ENCODE peak calls at places on chromosomes 6 and 20, in seven cellular contexts. F, N, E, V, S, R and A are unnamed samples.

GRCh38 chr6:156729248-156729647 is 47.9 kb upstream of the ARID1B start:
- DNase-seq in F (no peak), N (no peak), E (no peak), V (no peak), S (no peak), R (peak), A (no peak)

GRCh38 chr6:90849686-90850085 is 262.8 kb upstream of the MAP3K7 start:
- DNase-seq in F (no peak), N (no peak), E (no peak), V (no peak), S (no peak), R (no peak), A (no peak)

GRCh38 chr6:7954477-7955200 is 44.1 kb upstream of the TXNDC5 start:
- DNase-seq in F (no peak), N (no peak), E (no peak), V (no peak), S (no peak), R (no peak), A (no peak)

GRCh38 chr20:33812673-33813462 is 1.7 kb downstream of the CHMP4B start:
- DNase-seq in F (no peak), N (peak), E (no peak), V (no peak), S (no peak), R (peak), A (no peak)

GRCh38 chr6:67812125-67812524 is 823.0 kb upstream of the ADGRB3 start:
- DNase-seq in F (no peak), N (no peak), E (no peak), V (no peak), S (no peak), R (no peak), A (no peak)

GRCh38 chr20:34512955-34513419 is 3.2 kb upstream of the DYNLRB1 start:
- DNase-seq in F (no peak), N (no peak), E (no peak), V (no peak), S (no peak), R (no peak), A (no peak)

GRCh38 chr20:22944936-22945335 is 90.2 kb upstream of the SSTR4 start:
- DNase-seq in F (no peak), N (no peak), E (no peak), V (no peak), S (no peak), R (no peak), A (no peak)

GRCh38 chr6:46438245-46438644 is 53.0 kb downstream of the RCAN2 start:
- DNase-seq in F (no peak), N (no peak), E (no peak), V (no peak), S (no peak), R (no peak), A (no peak)

GRCh38 chr6:37783831-37784584 is 35.5 kb upstream of the ZFAND3 start:
- DNase-seq in F (no peak), N (peak), E (peak), V (no peak), S (no peak), R (peak), A (no peak)

GRCh38 chr20:59268827-59269226 is 31.6 kb upstream of the EDN3 start:
- DNase-seq in F (no peak), N (no peak), E (no peak), V (no peak), S (no peak), R (no peak), A (no peak)

GRCh38 chr6:151675746-151676459 is 131.6 kb upstream of the ESR1 start:
- DNase-seq in F (no peak), N (peak), E (peak), V (no peak), S (no peak), R (peak), A (no peak)

GRCh38 chr6:110590821-110591351 is 114.5 kb upstream of the SLC22A16 start:
- DNase-seq in F (no peak), N (no peak), E (peak), V (no peak), S (no peak), R (peak), A (no peak)

GRCh38 chr20:20362774-20363435 is 5.0 kb upstream of the INSM1 start:
- DNase-seq in F (no peak), N (peak), E (peak), V (no peak), S (no peak), R (no peak), A (no peak)

GRCh38 chr6:29531668-29532067 is 27.9 kb downstream of the UBD start:
- DNase-seq in F (no peak), N (no peak), E (peak), V (no peak), S (no peak), R (no peak), A (no peak)

GRCh38 chr6:143471822-143472221 is 21.2 kb downstream of the PEX3 start:
- DNase-seq in F (no peak), N (no peak), E (no peak), V (no peak), S (no peak), R (no peak), A (no peak)

GRCh38 chr6:47439348-47439668 is 38.3 kb upstream of the CD2AP start:
- DNase-seq in F (no peak), N (no peak), E (no peak), V (no peak), S (no peak), R (no peak), A (no peak)

GRCh38 chr6:46128476-46128875 is 1.3 kb upstream of the ENPP4 start:
- DNase-seq in F (no peak), N (no peak), E (no peak), V (no peak), S (no peak), R (no peak), A (no peak)

GRCh38 chr6:161374971-161375873 is 101.4 kb upstream of the AGPAT4 start:
- DNase-seq in F (no peak), N (peak), E (no peak), V (peak), S (no peak), R (peak), A (no peak)

GRCh38 chr20:17873410-17874270 is 95.0 kb downstream of the SNX5 start:
- DNase-seq in F (peak), N (no peak), E (peak), V (peak), S (no peak), R (peak), A (peak)

GRCh38 chr6:44432726-44433125 is 45.2 kb downstream of the CDC5L start:
- DNase-seq in F (no peak), N (no peak), E (no peak), V (no peak), S (no peak), R (no peak), A (no peak)

GRCh38 chr6:9896806-9897205 is 518.1 kb downstream of the TFAP2A start:
- DNase-seq in F (no peak), N (no peak), E (no peak), V (no peak), S (no peak), R (no peak), A (no peak)

GRCh38 chr6:123263981-123264380 is 267.9 kb downstream of the CLVS2 start:
- DNase-seq in F (no peak), N (no peak), E (no peak), V (no peak), S (no peak), R (no peak), A (no peak)

GRCh38 chr20:35134472-35134871 is 12.7 kb downstream of the EDEM2 start:
- DNase-seq in F (no peak), N (no peak), E (no peak), V (peak), S (no peak), R (peak), A (no peak)

GRCh38 chr6:34476941-34477340 is 11.1 kb downstream of the PACSIN1 start:
- DNase-seq in F (no peak), N (no peak), E (no peak), V (no peak), S (no peak), R (no peak), A (no peak)

GRCh38 chr20:23356203-23356602 is 5.6 kb downstream of the NXT1 start:
- DNase-seq in F (no peak), N (peak), E (no peak), V (no peak), S (no peak), R (no peak), A (no peak)

GRCh38 chr6:37373822-37374514 is 20.2 kb downstream of the RNF8 start:
- DNase-seq in F (no peak), N (no peak), E (no peak), V (no peak), S (no peak), R (peak), A (no peak)

GRCh38 chr6:45081634-45082033 is 246.5 kb upstream of the RUNX2 start:
- DNase-seq in F (no peak), N (no peak), E (no peak), V (no peak), S (no peak), R (no peak), A (no peak)

GRCh38 chr20:53847118-53847842 is 223.1 kb downstream of the BCAS1 start:
- DNase-seq in F (no peak), N (no peak), E (no peak), V (no peak), S (no peak), R (no peak), A (no peak)

GRCh38 chr6:134590449-134590848 is 272.5 kb upstream of the SGK1 start:
- DNase-seq in F (no peak), N (no peak), E (no peak), V (no peak), S (no peak), R (peak), A (no peak)

GRCh38 chr20:47784599-47785320 is 521 bp downstream of the SULF2 start:
- DNase-seq in F (no peak), N (peak), E (no peak), V (peak), S (no peak), R (peak), A (no peak)

GRCh38 chr6:106363401-106364138 is 3.1 kb downstream of the CRYBG1 start:
- DNase-seq in F (no peak), N (no peak), E (no peak), V (no peak), S (no peak), R (no peak), A (no peak)

GRCh38 chr20:36572701-36573102 is 695 bp upstream of the TGIF2 start:
- DNase-seq in F (no peak), N (no peak), E (peak), V (no peak), S (no peak), R (no peak), A (no peak)

GRCh38 chr20:34581341-34582189 is 23.0 kb downstream of the MAP1LC3A start:
- DNase-seq in F (no peak), N (no peak), E (peak), V (no peak), S (no peak), R (peak), A (peak)

GRCh38 chr6:14337157-14337556 is 219.6 kb downstream of the CD83 start:
- DNase-seq in F (no peak), N (no peak), E (no peak), V (no peak), S (no peak), R (peak), A (no peak)

GRCh38 chr20:45592574-45593189 is 13.6 kb upstream of the WFDC8 start:
- DNase-seq in F (no peak), N (no peak), E (peak), V (no peak), S (no peak), R (peak), A (no peak)

GRCh38 chr6:108294297-108294786 is 512 bp upstream of the AFG1L start:
- DNase-seq in F (no peak), N (no peak), E (no peak), V (no peak), S (no peak), R (no peak), A (no peak)

GRCh38 chr20:34516874-34517542 is 786 bp downstream of the DYNLRB1 start:
- DNase-seq in F (no peak), N (peak), E (peak), V (no peak), S (peak), R (peak), A (peak)

GRCh38 chr20:30630761-30631160 is 626.7 kb upstream of the DEFB115 start:
- DNase-seq in F (no peak), N (no peak), E (no peak), V (no peak), S (no peak), R (no peak), A (no peak)

GRCh38 chr20:63522091-63522868 is 1.7 kb downstream of the PPDPF start:
- DNase-seq in F (no peak), N (no peak), E (no peak), V (no peak), S (peak), R (peak), A (no peak)

GRCh38 chr6:20559924-20560551 is 25.8 kb downstream of the CDKAL1 start:
- DNase-seq in F (no peak), N (no peak), E (no peak), V (no peak), S (no peak), R (peak), A (no peak)
- TF ChIP-seq CTCF in F (no peak), N (no peak), E (no peak), V (no peak), S (peak), R (no peak), A (peak)

DNA sequence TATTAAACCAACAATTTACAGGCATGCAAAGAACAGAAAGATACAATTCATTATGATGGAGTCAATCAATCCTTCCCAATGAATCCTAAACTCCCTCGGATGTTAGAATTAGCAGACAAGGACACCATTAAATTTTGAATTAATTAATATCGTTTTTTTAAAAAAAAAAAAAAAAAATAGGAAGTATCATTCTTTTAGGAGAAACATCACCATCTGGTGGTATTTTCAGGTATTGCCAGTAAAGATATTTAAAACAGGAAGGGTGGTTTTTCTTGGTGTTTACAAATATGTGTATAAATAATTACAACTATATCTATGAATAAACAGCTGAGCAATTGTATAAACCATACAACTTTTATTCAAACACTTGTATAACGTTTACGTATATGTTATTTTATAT is 564.4 kb downstream of the HAO1 start:
- DNase-seq in F (no peak), N (no peak), E (no peak), V (no peak), S (no peak), R (peak), A (no peak)
- TF ChIP-seq CTCF in F (peak), N (peak), E (peak), V (peak), S (peak), R (peak), A (peak)

DNA sequence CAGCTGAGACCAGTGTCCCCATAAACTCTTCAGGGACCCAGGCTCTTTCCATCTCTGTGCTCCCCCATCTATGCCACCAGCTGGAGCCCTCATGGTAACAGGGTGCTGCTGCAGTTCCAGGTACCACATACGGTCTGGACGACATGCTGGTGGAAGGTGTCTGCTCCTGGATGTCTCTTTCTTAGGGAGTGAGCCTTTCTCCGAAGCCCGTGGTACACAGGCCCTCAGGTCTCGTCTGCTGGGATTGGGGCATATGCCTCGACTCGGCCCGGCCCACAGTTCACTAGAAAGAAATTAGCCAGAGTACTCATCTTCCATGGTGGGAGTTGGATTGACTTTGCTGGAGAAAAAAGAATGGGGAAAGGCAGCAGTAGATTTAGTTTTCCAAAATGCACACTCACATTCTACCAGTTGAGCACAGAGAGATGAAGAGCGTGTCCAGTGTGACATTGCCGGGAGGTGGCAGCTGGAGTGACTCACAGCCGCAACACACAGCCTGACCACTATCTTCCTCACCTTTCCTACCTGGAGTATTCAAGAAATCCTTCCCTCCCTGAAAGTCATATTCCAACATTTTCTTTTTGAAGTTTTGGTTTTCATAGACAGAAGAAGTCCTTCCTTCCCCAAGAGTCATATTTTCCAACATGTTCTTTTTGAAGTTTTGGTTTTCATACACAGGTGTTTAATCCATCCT is 18.6 kb upstream of the SPO11 start:
- DNase-seq in F (no peak), N (no peak), E (no peak), V (no peak), S (no peak), R (no peak), A (peak)
- TF ChIP-seq CTCF in F (no peak), N (no peak), E (no peak), V (no peak), S (no peak), R (no peak), A (no peak)

GRCh38 chr6:89081129-89081422 is 525 bp downstream of the PNRC1 start:
- DNase-seq in F (no peak), N (no peak), E (no peak), V (no peak), S (no peak), R (no peak), A (no peak)

GRCh38 chr6:89081423-89082322 is 1.1 kb downstream of the PNRC1 start:
- DNase-seq in F (peak), N (peak), E (peak), V (peak), S (peak), R (peak), A (peak)

GRCh38 chr6:89079611-89080213 is 839 bp upstream of the PNRC1 start:
- DNase-seq in F (no peak), N (peak), E (peak), V (peak), S (no peak), R (peak), A (no peak)

GRCh38 chr6:89082439-89082838 is 1.9 kb downstream of the PNRC1 start:
- DNase-seq in F (no peak), N (no peak), E (peak), V (no peak), S (no peak), R (peak), A (no peak)

GRCh38 chr6:89080281-89081128 is at the start of gene PNRC1:
- DNase-seq in F (peak), N (peak), E (peak), V (peak), S (peak), R (peak), A (peak)
- TF ChIP-seq CTCF in F (no peak), N (no peak), E (no peak), V (no peak), S (no peak), R (no peak), A (no peak)

DNA sequence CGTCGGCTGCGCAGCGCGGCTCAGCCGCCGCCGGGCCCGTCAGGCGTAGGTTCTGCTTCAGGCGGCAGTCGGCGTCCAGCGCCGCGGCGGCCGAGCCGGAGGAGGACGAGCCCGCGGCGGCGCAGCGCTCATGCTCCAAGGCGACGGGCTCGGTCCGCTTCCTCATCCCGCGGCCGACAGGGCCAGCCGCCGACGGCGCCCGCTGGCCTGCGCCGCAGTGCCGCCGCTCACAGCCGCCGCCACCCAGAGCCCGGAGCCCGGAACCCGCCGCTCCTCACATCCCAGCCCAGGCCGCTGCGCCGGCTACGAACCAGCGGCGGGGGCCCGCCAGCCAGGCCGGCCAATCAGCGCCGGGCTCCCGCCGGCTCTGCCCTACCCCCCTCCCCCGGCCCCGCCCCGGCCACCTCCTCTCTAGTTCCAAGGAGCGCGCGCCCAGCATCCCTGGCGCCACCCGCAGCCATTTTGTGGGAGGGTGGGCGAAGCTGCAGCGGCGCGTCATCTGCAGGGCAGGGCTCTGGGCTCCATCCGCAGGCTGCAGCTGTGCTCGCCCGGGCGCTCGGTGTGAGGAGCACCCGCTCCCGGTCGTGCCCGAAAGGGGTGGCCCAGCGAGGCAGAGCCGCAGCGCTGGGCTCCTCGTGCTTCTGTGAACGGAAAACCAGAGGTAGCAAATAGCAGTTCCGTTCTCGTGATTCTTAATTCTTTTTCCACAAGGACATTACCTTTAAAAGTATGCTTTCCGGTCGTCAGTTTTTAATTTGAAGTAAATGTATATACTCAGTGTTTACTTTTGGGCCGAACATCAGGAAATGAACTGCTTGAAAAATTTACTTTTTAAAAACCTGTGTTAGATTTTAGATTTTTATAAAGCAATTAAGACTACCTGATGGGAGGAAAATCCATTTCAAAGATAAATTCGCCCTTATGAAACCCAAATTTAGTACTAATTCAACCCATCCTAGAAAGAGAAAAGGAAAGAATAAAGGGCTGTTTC is at the start of gene ABHD12:
- DNase-seq in F (peak), N (peak), E (peak), V (peak), S (peak), R (peak), A (peak)
- TF ChIP-seq CTCF in F (no peak), N (no peak), E (no peak), V (no peak), S (no peak), R (no peak), A (no peak)

DNA sequence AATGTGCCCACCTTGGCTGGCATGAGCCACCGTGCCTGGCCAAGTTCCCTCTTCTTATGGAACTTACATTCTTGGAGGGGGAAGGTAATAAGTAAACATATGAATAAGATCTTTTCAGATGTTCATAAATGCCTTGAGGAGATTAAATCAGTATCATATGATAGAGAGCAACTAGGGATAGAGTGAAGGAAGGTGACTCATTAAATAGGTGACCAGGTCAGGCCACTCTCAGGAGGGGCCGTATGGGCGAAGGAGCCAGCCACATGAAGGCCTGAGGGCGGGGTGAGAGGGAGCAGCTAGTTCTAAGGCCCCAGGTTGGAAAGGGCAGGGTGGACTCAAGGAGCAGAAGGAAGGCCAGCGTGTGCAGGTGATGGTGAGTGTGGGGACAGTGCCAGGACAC is 91.1 kb downstream of the UST start:
- DNase-seq in F (no peak), N (no peak), E (no peak), V (no peak), S (no peak), R (no peak), A (no peak)
- TF ChIP-seq CTCF in F (no peak), N (no peak), E (no peak), V (no peak), S (no peak), R (no peak), A (no peak)